ENCODE peak calls at places on chromosomes 3 and 15, in four cellular contexts. E is psoas muscle, X is body of pancreas, S is upper lobe of right lung. R is an unnamed sample.

GRCh38 chr3:150771600-150771999 is 8.6 kb upstream of the SIAH2 start:
- DNase-seq in E (no peak), X (no peak), S (no peak), R (no peak)

GRCh38 chr3:150697646-150698045 is 6.1 kb downstream of the ERICH6 start:
- DNase-seq in E (no peak), X (no peak), S (no peak), R (no peak)

GRCh38 chr3:147388395-147389264 is 17.7 kb downstream of the ZIC4 start:
- DNase-seq in E (no peak), X (no peak), S (no peak), R (no peak)

GRCh38 chr15:63156708-63157065 is 590 bp downstream of the RPS27L start:
- DNase-seq in E (no peak), X (peak; percentile 45), S (no peak), R (no peak)

GRCh38 chr3:101638262-101638745 is 38.6 kb downstream of the ZBTB11 start:
- DNase-seq in E (no peak), X (no peak), S (no peak), R (no peak)

GRCh38 chr3:99839613-99840012 is 22.0 kb downstream of the CMSS1 start:
- DNase-seq in E (no peak), X (no peak), S (no peak), R (no peak)

GRCh38 chr15:82873000-82873680 is 63.7 kb downstream of the WHAMM start:
- DNase-seq in E (no peak), X (no peak), S (no peak), R (peak; percentile 22)

GRCh38 chr15:22888120-22888859 is 49.8 kb downstream of the NIPA2 start:
- DNase-seq in E (no peak), X (no peak), S (peak; percentile 22), R (no peak)

GRCh38 chr15:35000511-35000910 is 12.4 kb upstream of the ZNF770 start:
- DNase-seq in E (peak; percentile 32), X (peak; percentile 69), S (no peak), R (no peak)

GRCh38 chr3:18402140-18402834 is 22.9 kb downstream of the SATB1 start:
- DNase-seq in E (no peak), X (no peak), S (no peak), R (no peak)

GRCh38 chr3:170572665-170573253 is 13.1 kb downstream of the SLC7A14 start:
- DNase-seq in E (no peak), X (no peak), S (no peak), R (no peak)